ENCODE peak calls at places on chromosomes 2 and 18, in four cellular contexts. One of them, this sample, is unnamed.

GRCh38 chr2:28960401-28960800 is 20.7 kb upstream of the TOGARAM2 start:
- DNase-seq in fibroblast of lung: no peak
- DNase-seq in sigmoid colon: no peak
- DNase-seq in IMR-90: no peak
- DNase-seq in this sample: no peak

GRCh38 chr2:238945433-238946150 is 97.7 kb downstream of the TWIST2 start:
- DNase-seq in IMR-90: peak
- DNase-seq in sigmoid colon: peak
- DNase-seq in fibroblast of lung: peak
- DNase-seq in this sample: no peak

GRCh38 chr2:202034249-202035088 is 814 bp downstream of the FZD7 start:
- DNase-seq in fibroblast of lung: peak
- DNase-seq in sigmoid colon: peak
- DNase-seq in IMR-90: no peak
- DNase-seq in this sample: no peak

GRCh38 chr2:178345951-178346350 is 105.0 kb downstream of the PRKRA start:
- DNase-seq in sigmoid colon: no peak
- DNase-seq in fibroblast of lung: no peak
- DNase-seq in IMR-90: peak
- DNase-seq in this sample: no peak

GRCh38 chr2:10835052-10835970 is 22.7 kb upstream of the PDIA6 start:
- DNase-seq in fibroblast of lung: no peak
- DNase-seq in IMR-90: peak
- DNase-seq in sigmoid colon: peak
- DNase-seq in this sample: no peak

GRCh38 chr18:33020877-33021276 is 248.1 kb upstream of the KLHL14 start:
- DNase-seq in IMR-90: no peak
- DNase-seq in fibroblast of lung: no peak
- DNase-seq in sigmoid colon: no peak
- DNase-seq in this sample: no peak

GRCh38 chr2:219560037-219560892 is 11.1 kb downstream of the OBSL1 start:
- DNase-seq in sigmoid colon: no peak
- DNase-seq in fibroblast of lung: no peak
- DNase-seq in IMR-90: no peak
- DNase-seq in this sample: no peak

GRCh38 chr2:101984656-101985055 is 7.1 kb upstream of the IL1R2 start:
- DNase-seq in fibroblast of lung: no peak
- DNase-seq in IMR-90: no peak
- DNase-seq in sigmoid colon: no peak
- DNase-seq in this sample: no peak

GRCh38 chr2:215430528-215431187 is 5.2 kb downstream of the FN1 start:
- DNase-seq in sigmoid colon: no peak
- DNase-seq in fibroblast of lung: peak
- DNase-seq in IMR-90: peak
- DNase-seq in this sample: no peak

GRCh38 chr18:9333441-9334350 is 877 bp upstream of the TWSG1 start:
- DNase-seq in sigmoid colon: peak
- DNase-seq in IMR-90: no peak
- DNase-seq in fibroblast of lung: no peak
- DNase-seq in this sample: no peak

GRCh38 chr2:219057709-219058540 is 2.8 kb downstream of the IHH start:
- DNase-seq in IMR-90: peak
- DNase-seq in fibroblast of lung: peak
- DNase-seq in sigmoid colon: peak
- DNase-seq in this sample: peak

GRCh38 chr2:233147136-233147828 is 87.1 kb downstream of the INPP5D start:
- DNase-seq in fibroblast of lung: no peak
- DNase-seq in sigmoid colon: no peak
- DNase-seq in IMR-90: no peak
- DNase-seq in this sample: no peak

GRCh38 chr18:363327-364115 is 95.7 kb upstream of the THOC1 start:
- DNase-seq in fibroblast of lung: peak
- DNase-seq in IMR-90: peak
- DNase-seq in sigmoid colon: no peak
- DNase-seq in this sample: no peak

GRCh38 chr2:80073134-80073561 is 231.4 kb downstream of the LRRTM1 start:
- DNase-seq in fibroblast of lung: peak
- DNase-seq in IMR-90: peak
- DNase-seq in sigmoid colon: no peak
- DNase-seq in this sample: peak

GRCh38 chr18:44638141-44638540 is 42.5 kb upstream of the SETBP1 start:
- DNase-seq in sigmoid colon: no peak
- DNase-seq in IMR-90: no peak
- DNase-seq in fibroblast of lung: no peak
- DNase-seq in this sample: no peak

GRCh38 chr2:28750316-28751101 is 1.1 kb upstream of the PPP1CB start:
- DNase-seq in fibroblast of lung: peak
- DNase-seq in sigmoid colon: peak
- DNase-seq in IMR-90: peak
- DNase-seq in this sample: no peak

GRCh38 chr18:79871481-79872091 is 73.8 kb downstream of the KCNG2 start:
- DNase-seq in IMR-90: no peak
- DNase-seq in sigmoid colon: no peak
- DNase-seq in fibroblast of lung: no peak
- DNase-seq in this sample: no peak

GRCh38 chr2:46229134-46230063 is 67.8 kb upstream of the EPAS1 start:
- DNase-seq in sigmoid colon: no peak
- DNase-seq in IMR-90: peak
- DNase-seq in fibroblast of lung: no peak
- DNase-seq in this sample: peak

GRCh38 chr18:73352546-73352945 is 484.8 kb upstream of the NETO1 start:
- DNase-seq in sigmoid colon: no peak
- DNase-seq in IMR-90: peak
- DNase-seq in fibroblast of lung: peak
- DNase-seq in this sample: no peak

GRCh38 chr2:172931923-172932520 is 143.6 kb upstream of the MAP3K20 start:
- DNase-seq in sigmoid colon: peak
- DNase-seq in IMR-90: peak
- DNase-seq in fibroblast of lung: peak
- DNase-seq in this sample: peak

GRCh38 chr2:172930871-172931255 is 144.8 kb upstream of the MAP3K20 start:
- DNase-seq in sigmoid colon: no peak
- DNase-seq in IMR-90: no peak
- DNase-seq in fibroblast of lung: no peak
- DNase-seq in this sample: no peak

GRCh38 chr2:172929644-172930043 is 146.0 kb upstream of the MAP3K20 start:
- DNase-seq in fibroblast of lung: no peak
- DNase-seq in sigmoid colon: no peak
- DNase-seq in IMR-90: no peak
- DNase-seq in this sample: no peak

GRCh38 chr2:172928754-172929153 is 146.9 kb upstream of the MAP3K20 start:
- DNase-seq in IMR-90: peak
- DNase-seq in fibroblast of lung: peak
- DNase-seq in sigmoid colon: no peak
- DNase-seq in this sample: no peak

DNA sequence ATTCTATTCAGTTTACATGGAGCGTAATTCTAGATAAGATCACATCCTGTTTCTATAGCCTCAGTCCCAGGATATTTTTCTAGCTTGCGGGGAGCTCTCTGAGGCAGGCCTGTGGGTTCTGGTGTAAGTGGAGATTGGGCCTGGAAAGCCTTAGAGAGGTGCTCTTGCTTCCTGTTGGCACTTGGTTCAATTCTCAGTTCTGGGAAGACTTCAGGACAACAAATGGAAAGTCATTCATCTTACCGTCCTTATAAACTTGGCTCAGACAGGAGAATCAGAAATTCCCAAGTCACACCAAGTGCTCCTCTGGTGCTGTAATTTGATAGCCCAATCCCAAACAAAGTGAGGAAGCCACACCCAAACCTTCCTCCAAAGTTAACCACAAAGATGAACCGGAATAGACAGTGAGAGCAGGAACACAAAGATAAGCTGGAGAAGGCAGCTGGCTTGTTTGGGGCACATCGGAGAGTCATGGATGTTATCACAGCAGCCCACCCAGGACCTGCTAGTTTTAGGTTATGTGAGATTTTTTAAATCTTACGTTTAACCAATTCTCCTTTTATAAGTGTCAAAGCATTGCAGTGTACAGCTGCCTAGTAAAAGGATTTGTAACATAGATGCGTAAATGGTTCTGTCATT is 144.3 kb upstream of the MAP3K20 start:
- DNase-seq in IMR-90: peak
- DNase-seq in fibroblast of lung: peak
- DNase-seq in sigmoid colon: no peak
- DNase-seq in this sample: no peak
- H3K4me3 ChIP-seq in IMR-90: no peak
- H3K4me3 ChIP-seq in fibroblast of lung: peak
- H3K4me3 ChIP-seq in sigmoid colon: peak
- H3K4me3 ChIP-seq in this sample: no peak

GRCh38 chr2:204753841-204754240 is 208.6 kb downstream of the PARD3B start:
- DNase-seq in IMR-90: peak
- DNase-seq in sigmoid colon: no peak
- DNase-seq in fibroblast of lung: peak
- DNase-seq in this sample: no peak
- TF ChIP-seq CTCF in IMR-90: no peak
- TF ChIP-seq CTCF in sigmoid colon: no peak
- TF ChIP-seq CTCF in fibroblast of lung: no peak
- TF ChIP-seq CTCF in this sample: no peak

DNA sequence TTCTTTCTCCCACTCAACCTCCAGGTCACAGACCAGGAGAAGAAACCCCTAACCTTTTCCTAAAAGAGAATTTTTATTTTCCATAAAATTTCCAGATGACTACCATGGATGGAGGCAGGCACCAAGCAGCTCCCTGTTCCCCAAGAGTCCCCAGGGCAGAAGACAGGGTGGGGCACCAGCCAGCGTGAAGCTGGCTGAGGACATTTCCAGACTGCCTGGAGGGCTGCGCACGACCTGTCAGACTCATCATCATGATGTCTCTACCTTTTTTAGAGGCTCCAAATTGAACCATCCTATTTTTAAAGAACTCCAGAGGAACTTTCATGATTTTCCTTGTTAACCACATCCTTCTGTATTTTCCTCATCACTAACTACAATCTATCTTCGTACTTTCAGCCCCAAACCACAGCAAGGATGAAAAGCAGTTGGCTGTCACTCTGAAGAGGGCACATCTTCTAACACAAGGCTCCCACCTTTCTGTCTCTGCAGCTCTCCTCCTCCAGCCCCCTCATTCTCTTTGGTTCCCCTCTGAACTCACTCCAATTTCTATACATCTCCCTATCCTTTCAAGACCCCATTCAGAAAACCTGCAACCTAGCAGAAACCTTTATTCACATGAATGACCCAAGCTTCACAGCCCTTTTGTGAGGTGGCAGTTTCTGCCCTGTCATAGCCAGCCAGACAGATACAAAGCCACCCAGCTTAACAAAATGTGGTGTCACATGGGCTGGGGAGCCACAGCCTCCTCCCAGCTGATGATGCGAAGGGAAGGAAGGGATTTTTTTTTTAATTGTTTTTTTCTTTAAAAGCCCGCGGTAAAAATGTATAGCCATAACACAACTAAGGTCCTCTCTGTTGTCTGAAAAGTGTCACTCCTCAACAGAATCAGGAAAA is 11.1 kb downstream of the AMMECR1L start:
- DNase-seq in IMR-90: no peak
- DNase-seq in fibroblast of lung: no peak
- DNase-seq in sigmoid colon: no peak
- DNase-seq in this sample: no peak
- H3K4me3 ChIP-seq in IMR-90: no peak
- H3K4me3 ChIP-seq in fibroblast of lung: no peak
- H3K4me3 ChIP-seq in sigmoid colon: no peak
- H3K4me3 ChIP-seq in this sample: no peak

DNA sequence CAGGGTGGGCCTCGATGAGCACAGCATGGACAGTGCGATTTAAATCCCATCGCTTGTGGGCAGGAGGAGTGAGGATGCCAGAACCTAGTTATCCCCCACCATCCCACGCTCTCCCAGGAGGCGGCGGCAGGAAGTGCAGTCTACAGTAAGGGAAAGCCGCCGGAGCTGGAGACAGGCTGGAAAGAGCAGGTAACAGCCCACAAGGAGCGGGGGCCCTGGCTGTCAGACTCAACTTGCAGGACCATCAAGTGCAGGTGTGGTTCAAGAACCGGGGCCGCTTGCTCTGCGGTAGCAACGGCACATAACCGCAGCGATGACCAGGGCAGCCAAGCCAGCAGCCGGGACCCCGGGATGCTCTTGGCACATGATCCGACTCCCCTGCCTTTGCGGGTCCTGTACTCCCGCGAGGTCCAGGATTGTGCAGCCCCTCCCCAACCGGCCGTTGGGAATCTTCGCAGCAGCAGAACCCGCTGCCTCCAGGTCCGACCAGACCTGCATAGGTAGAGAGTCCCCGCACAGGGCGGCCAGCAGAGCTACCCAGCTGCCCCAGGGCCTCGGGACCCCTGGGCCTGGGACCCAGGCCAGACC is 82.1 kb downstream of the BIN1 start:
- DNase-seq in IMR-90: peak
- DNase-seq in fibroblast of lung: no peak
- DNase-seq in sigmoid colon: peak
- DNase-seq in this sample: no peak
- TF ChIP-seq CTCF in IMR-90: peak
- TF ChIP-seq CTCF in fibroblast of lung: no peak
- TF ChIP-seq CTCF in sigmoid colon: no peak
- TF ChIP-seq CTCF in this sample: no peak

GRCh38 chr2:127706215-127706990 is 5.1 kb downstream of the SFT2D3 start:
- DNase-seq in fibroblast of lung: no peak
- DNase-seq in sigmoid colon: no peak
- DNase-seq in IMR-90: no peak
- DNase-seq in this sample: no peak

GRCh38 chr2:127703282-127703681 is 2.0 kb downstream of the SFT2D3 start:
- DNase-seq in fibroblast of lung: no peak
- DNase-seq in IMR-90: no peak
- DNase-seq in sigmoid colon: no peak
- DNase-seq in this sample: no peak

GRCh38 chr2:127702395-127703009 is 1.2 kb downstream of the SFT2D3 start:
- DNase-seq in sigmoid colon: no peak
- DNase-seq in fibroblast of lung: no peak
- DNase-seq in IMR-90: no peak
- DNase-seq in this sample: no peak

GRCh38 chr2:127705281-127706065 is 4.2 kb downstream of the SFT2D3 start:
- DNase-seq in fibroblast of lung: peak
- DNase-seq in sigmoid colon: no peak
- DNase-seq in IMR-90: peak
- DNase-seq in this sample: no peak

GRCh38 chr2:127704641-127705243 is 3.4 kb downstream of the SFT2D3 start:
- DNase-seq in sigmoid colon: no peak
- DNase-seq in IMR-90: no peak
- DNase-seq in fibroblast of lung: peak
- DNase-seq in this sample: no peak
- H3K4me3 ChIP-seq in sigmoid colon: no peak
- H3K4me3 ChIP-seq in IMR-90: no peak
- H3K4me3 ChIP-seq in fibroblast of lung: no peak
- H3K4me3 ChIP-seq in this sample: no peak

GRCh38 chr18:53153281-53153680 is 813.3 kb downstream of the DCC start:
- DNase-seq in sigmoid colon: no peak
- DNase-seq in fibroblast of lung: no peak
- DNase-seq in IMR-90: no peak
- DNase-seq in this sample: no peak
- TF ChIP-seq CTCF in sigmoid colon: no peak
- TF ChIP-seq CTCF in fibroblast of lung: no peak
- TF ChIP-seq CTCF in IMR-90: no peak
- TF ChIP-seq CTCF in this sample: peak